ENCODE peak calls at places on chromosomes 3 and 15, in eight cellular contexts. One of them, this sample, is unnamed.

GRCh38 chr3:115930922-115931321 is 307.6 kb downstream of the GAP43 start:
- DNase-seq in posterior cingulate gyrus: no peak
- DNase-seq in NCI-H1092 treated with DMSO at 0.1 percent for 48 hours: no peak
- DNase-seq in stimulated activated CD4-positive, alpha-beta T cell treated with anti-CD3 and anti-CD28 coated beads, Interleukin-1b, Interleukin-23, amount 100 ng/mL, for 24 hours: no peak
- DNase-seq in mammary epithelial cell: no peak
- DNase-seq in Peyer's patch: no peak
- DNase-seq in T-helper 1 cell: no peak
- DNase-seq in stimulated activated naive CD4-positive, alpha-beta T cell treated with Interleukin-2 at 50 U/mL for 16 hours: no peak
- DNase-seq in this sample: no peak

GRCh38 chr3:151869186-151869585 is 4.3 kb upstream of the SUCNR1 start:
- DNase-seq in posterior cingulate gyrus: no peak
- DNase-seq in NCI-H1092 treated with DMSO at 0.1 percent for 48 hours: no peak
- DNase-seq in stimulated activated CD4-positive, alpha-beta T cell treated with anti-CD3 and anti-CD28 coated beads, Interleukin-1b, Interleukin-23, amount 100 ng/mL, for 24 hours: no peak
- DNase-seq in mammary epithelial cell: no peak
- DNase-seq in Peyer's patch: no peak
- DNase-seq in T-helper 1 cell: no peak
- DNase-seq in stimulated activated naive CD4-positive, alpha-beta T cell treated with Interleukin-2 at 50 U/mL for 16 hours: no peak
- DNase-seq in this sample: no peak

GRCh38 chr3:58072046-58072445 is 63.8 kb downstream of the FLNB start:
- DNase-seq in posterior cingulate gyrus: no peak
- DNase-seq in NCI-H1092 treated with DMSO at 0.1 percent for 48 hours: no peak
- DNase-seq in stimulated activated CD4-positive, alpha-beta T cell treated with anti-CD3 and anti-CD28 coated beads, Interleukin-1b, Interleukin-23, amount 100 ng/mL, for 24 hours: no peak
- DNase-seq in mammary epithelial cell: no peak
- DNase-seq in Peyer's patch: no peak
- DNase-seq in T-helper 1 cell: no peak
- DNase-seq in stimulated activated naive CD4-positive, alpha-beta T cell treated with Interleukin-2 at 50 U/mL for 16 hours: no peak
- DNase-seq in this sample: no peak

GRCh38 chr3:197327701-197328100 is 29.3 kb upstream of the DLG1 start:
- DNase-seq in posterior cingulate gyrus: peak; percentile 13
- DNase-seq in NCI-H1092 treated with DMSO at 0.1 percent for 48 hours: no peak
- DNase-seq in stimulated activated CD4-positive, alpha-beta T cell treated with anti-CD3 and anti-CD28 coated beads, Interleukin-1b, Interleukin-23, amount 100 ng/mL, for 24 hours: no peak
- DNase-seq in mammary epithelial cell: peak; percentile 66
- DNase-seq in Peyer's patch: no peak
- DNase-seq in T-helper 1 cell: no peak
- DNase-seq in stimulated activated naive CD4-positive, alpha-beta T cell treated with Interleukin-2 at 50 U/mL for 16 hours: no peak
- DNase-seq in this sample: peak; percentile 31

GRCh38 chr3:178063475-178063874 is 472.8 kb upstream of the KCNMB2 start:
- DNase-seq in posterior cingulate gyrus: no peak
- DNase-seq in NCI-H1092 treated with DMSO at 0.1 percent for 48 hours: no peak
- DNase-seq in stimulated activated CD4-positive, alpha-beta T cell treated with anti-CD3 and anti-CD28 coated beads, Interleukin-1b, Interleukin-23, amount 100 ng/mL, for 24 hours: no peak
- DNase-seq in mammary epithelial cell: no peak
- DNase-seq in Peyer's patch: no peak
- DNase-seq in T-helper 1 cell: no peak
- DNase-seq in stimulated activated naive CD4-positive, alpha-beta T cell treated with Interleukin-2 at 50 U/mL for 16 hours: no peak
- DNase-seq in this sample: no peak

GRCh38 chr3:33980252-33980651 is 181.8 kb downstream of the PDCD6IP start:
- DNase-seq in posterior cingulate gyrus: no peak
- DNase-seq in NCI-H1092 treated with DMSO at 0.1 percent for 48 hours: peak; percentile 12
- DNase-seq in stimulated activated CD4-positive, alpha-beta T cell treated with anti-CD3 and anti-CD28 coated beads, Interleukin-1b, Interleukin-23, amount 100 ng/mL, for 24 hours: no peak
- DNase-seq in mammary epithelial cell: peak; percentile 63
- DNase-seq in Peyer's patch: no peak
- DNase-seq in T-helper 1 cell: no peak
- DNase-seq in stimulated activated naive CD4-positive, alpha-beta T cell treated with Interleukin-2 at 50 U/mL for 16 hours: no peak
- DNase-seq in this sample: no peak

GRCh38 chr3:72601983-72602382 is 246.3 kb downstream of the SHQ1 start:
- DNase-seq in posterior cingulate gyrus: no peak
- DNase-seq in NCI-H1092 treated with DMSO at 0.1 percent for 48 hours: no peak
- DNase-seq in stimulated activated CD4-positive, alpha-beta T cell treated with anti-CD3 and anti-CD28 coated beads, Interleukin-1b, Interleukin-23, amount 100 ng/mL, for 24 hours: no peak
- DNase-seq in mammary epithelial cell: no peak
- DNase-seq in Peyer's patch: no peak
- DNase-seq in T-helper 1 cell: no peak
- DNase-seq in stimulated activated naive CD4-positive, alpha-beta T cell treated with Interleukin-2 at 50 U/mL for 16 hours: no peak
- DNase-seq in this sample: no peak

GRCh38 chr15:69474291-69474690 is 21.7 kb downstream of the RPLP1 start:
- DNase-seq in posterior cingulate gyrus: no peak
- DNase-seq in NCI-H1092 treated with DMSO at 0.1 percent for 48 hours: no peak
- DNase-seq in stimulated activated CD4-positive, alpha-beta T cell treated with anti-CD3 and anti-CD28 coated beads, Interleukin-1b, Interleukin-23, amount 100 ng/mL, for 24 hours: no peak
- DNase-seq in mammary epithelial cell: peak; percentile 56
- DNase-seq in Peyer's patch: no peak
- DNase-seq in T-helper 1 cell: no peak
- DNase-seq in stimulated activated naive CD4-positive, alpha-beta T cell treated with Interleukin-2 at 50 U/mL for 16 hours: no peak
- DNase-seq in this sample: no peak

GRCh38 chr15:80059786-80060489 is 462 bp downstream of the ZFAND6 start:
- DNase-seq in posterior cingulate gyrus: peak; percentile 19
- DNase-seq in NCI-H1092 treated with DMSO at 0.1 percent for 48 hours: no peak
- DNase-seq in stimulated activated CD4-positive, alpha-beta T cell treated with anti-CD3 and anti-CD28 coated beads, Interleukin-1b, Interleukin-23, amount 100 ng/mL, for 24 hours: no peak
- DNase-seq in mammary epithelial cell: peak; percentile 52
- DNase-seq in Peyer's patch: no peak
- DNase-seq in T-helper 1 cell: peak; percentile 35
- DNase-seq in stimulated activated naive CD4-positive, alpha-beta T cell treated with Interleukin-2 at 50 U/mL for 16 hours: peak; percentile 59
- DNase-seq in this sample: no peak

GRCh38 chr3:144810150-144810549 is 838.5 kb downstream of the DIPK2A start:
- DNase-seq in posterior cingulate gyrus: no peak
- DNase-seq in NCI-H1092 treated with DMSO at 0.1 percent for 48 hours: no peak
- DNase-seq in stimulated activated CD4-positive, alpha-beta T cell treated with anti-CD3 and anti-CD28 coated beads, Interleukin-1b, Interleukin-23, amount 100 ng/mL, for 24 hours: no peak
- DNase-seq in mammary epithelial cell: no peak
- DNase-seq in Peyer's patch: no peak
- DNase-seq in T-helper 1 cell: no peak
- DNase-seq in stimulated activated naive CD4-positive, alpha-beta T cell treated with Interleukin-2 at 50 U/mL for 16 hours: no peak
- DNase-seq in this sample: no peak

GRCh38 chr3:12750223-12750622 is 8.8 kb downstream of the TMEM40 start:
- DNase-seq in posterior cingulate gyrus: peak; percentile 19
- DNase-seq in NCI-H1092 treated with DMSO at 0.1 percent for 48 hours: no peak
- DNase-seq in stimulated activated CD4-positive, alpha-beta T cell treated with anti-CD3 and anti-CD28 coated beads, Interleukin-1b, Interleukin-23, amount 100 ng/mL, for 24 hours: no peak
- DNase-seq in mammary epithelial cell: peak; percentile 76
- DNase-seq in Peyer's patch: no peak
- DNase-seq in T-helper 1 cell: no peak
- DNase-seq in stimulated activated naive CD4-positive, alpha-beta T cell treated with Interleukin-2 at 50 U/mL for 16 hours: no peak
- DNase-seq in this sample: no peak

GRCh38 chr3:34011171-34012101 is 213.0 kb downstream of the PDCD6IP start:
- DNase-seq in posterior cingulate gyrus: no peak
- DNase-seq in NCI-H1092 treated with DMSO at 0.1 percent for 48 hours: no peak
- DNase-seq in stimulated activated CD4-positive, alpha-beta T cell treated with anti-CD3 and anti-CD28 coated beads, Interleukin-1b, Interleukin-23, amount 100 ng/mL, for 24 hours: no peak
- DNase-seq in mammary epithelial cell: no peak
- DNase-seq in Peyer's patch: no peak
- DNase-seq in T-helper 1 cell: no peak
- DNase-seq in stimulated activated naive CD4-positive, alpha-beta T cell treated with Interleukin-2 at 50 U/mL for 16 hours: no peak
- DNase-seq in this sample: no peak

GRCh38 chr15:41180206-41180789 is 50.3 kb downstream of the EXD1 start:
- DNase-seq in posterior cingulate gyrus: no peak
- DNase-seq in NCI-H1092 treated with DMSO at 0.1 percent for 48 hours: no peak
- DNase-seq in stimulated activated CD4-positive, alpha-beta T cell treated with anti-CD3 and anti-CD28 coated beads, Interleukin-1b, Interleukin-23, amount 100 ng/mL, for 24 hours: no peak
- DNase-seq in mammary epithelial cell: no peak
- DNase-seq in Peyer's patch: no peak
- DNase-seq in T-helper 1 cell: no peak
- DNase-seq in stimulated activated naive CD4-positive, alpha-beta T cell treated with Interleukin-2 at 50 U/mL for 16 hours: no peak
- DNase-seq in this sample: no peak

GRCh38 chr3:192902481-192903023 is 15.1 kb downstream of the MB21D2 start:
- DNase-seq in posterior cingulate gyrus: no peak
- DNase-seq in NCI-H1092 treated with DMSO at 0.1 percent for 48 hours: no peak
- DNase-seq in stimulated activated CD4-positive, alpha-beta T cell treated with anti-CD3 and anti-CD28 coated beads, Interleukin-1b, Interleukin-23, amount 100 ng/mL, for 24 hours: no peak
- DNase-seq in mammary epithelial cell: no peak
- DNase-seq in Peyer's patch: peak; percentile 87
- DNase-seq in T-helper 1 cell: no peak
- DNase-seq in stimulated activated naive CD4-positive, alpha-beta T cell treated with Interleukin-2 at 50 U/mL for 16 hours: no peak
- DNase-seq in this sample: no peak

GRCh38 chr15:70478251-70478990 is 284.9 kb downstream of the UACA start:
- DNase-seq in posterior cingulate gyrus: no peak
- DNase-seq in NCI-H1092 treated with DMSO at 0.1 percent for 48 hours: no peak
- DNase-seq in stimulated activated CD4-positive, alpha-beta T cell treated with anti-CD3 and anti-CD28 coated beads, Interleukin-1b, Interleukin-23, amount 100 ng/mL, for 24 hours: no peak
- DNase-seq in mammary epithelial cell: no peak
- DNase-seq in Peyer's patch: peak; percentile 76
- DNase-seq in T-helper 1 cell: no peak
- DNase-seq in stimulated activated naive CD4-positive, alpha-beta T cell treated with Interleukin-2 at 50 U/mL for 16 hours: no peak
- DNase-seq in this sample: peak; percentile 23

GRCh38 chr3:14789221-14789620 is 29.5 kb upstream of the FGD5 start:
- DNase-seq in posterior cingulate gyrus: no peak
- DNase-seq in NCI-H1092 treated with DMSO at 0.1 percent for 48 hours: no peak
- DNase-seq in stimulated activated CD4-positive, alpha-beta T cell treated with anti-CD3 and anti-CD28 coated beads, Interleukin-1b, Interleukin-23, amount 100 ng/mL, for 24 hours: no peak
- DNase-seq in mammary epithelial cell: no peak
- DNase-seq in Peyer's patch: no peak
- DNase-seq in T-helper 1 cell: no peak
- DNase-seq in stimulated activated naive CD4-positive, alpha-beta T cell treated with Interleukin-2 at 50 U/mL for 16 hours: no peak
- DNase-seq in this sample: no peak

GRCh38 chr3:53994986-53995385 is 103.3 kb upstream of the SELENOK start:
- DNase-seq in posterior cingulate gyrus: peak; percentile 19
- DNase-seq in NCI-H1092 treated with DMSO at 0.1 percent for 48 hours: no peak
- DNase-seq in stimulated activated CD4-positive, alpha-beta T cell treated with anti-CD3 and anti-CD28 coated beads, Interleukin-1b, Interleukin-23, amount 100 ng/mL, for 24 hours: no peak
- DNase-seq in mammary epithelial cell: no peak
- DNase-seq in Peyer's patch: no peak
- DNase-seq in T-helper 1 cell: no peak
- DNase-seq in stimulated activated naive CD4-positive, alpha-beta T cell treated with Interleukin-2 at 50 U/mL for 16 hours: no peak
- DNase-seq in this sample: no peak

GRCh38 chr15:51935466-51936118 is 36.0 kb downstream of the LEO1 start:
- DNase-seq in posterior cingulate gyrus: no peak
- DNase-seq in NCI-H1092 treated with DMSO at 0.1 percent for 48 hours: no peak
- DNase-seq in stimulated activated CD4-positive, alpha-beta T cell treated with anti-CD3 and anti-CD28 coated beads, Interleukin-1b, Interleukin-23, amount 100 ng/mL, for 24 hours: no peak
- DNase-seq in mammary epithelial cell: no peak
- DNase-seq in Peyer's patch: no peak
- DNase-seq in T-helper 1 cell: no peak
- DNase-seq in stimulated activated naive CD4-positive, alpha-beta T cell treated with Interleukin-2 at 50 U/mL for 16 hours: no peak
- DNase-seq in this sample: no peak

GRCh38 chr3:138833908-138834358 is 795 bp downstream of the PIK3CB start:
- DNase-seq in posterior cingulate gyrus: peak; percentile 12
- DNase-seq in NCI-H1092 treated with DMSO at 0.1 percent for 48 hours: no peak
- DNase-seq in stimulated activated CD4-positive, alpha-beta T cell treated with anti-CD3 and anti-CD28 coated beads, Interleukin-1b, Interleukin-23, amount 100 ng/mL, for 24 hours: no peak
- DNase-seq in mammary epithelial cell: peak; percentile 39
- DNase-seq in Peyer's patch: peak; percentile 49
- DNase-seq in T-helper 1 cell: no peak
- DNase-seq in stimulated activated naive CD4-positive, alpha-beta T cell treated with Interleukin-2 at 50 U/mL for 16 hours: no peak
- DNase-seq in this sample: peak; percentile 28

GRCh38 chr15:36501063-36501678 is 78.3 kb upstream of the CDIN1 start:
- DNase-seq in posterior cingulate gyrus: no peak
- DNase-seq in NCI-H1092 treated with DMSO at 0.1 percent for 48 hours: peak; percentile 38
- DNase-seq in stimulated activated CD4-positive, alpha-beta T cell treated with anti-CD3 and anti-CD28 coated beads, Interleukin-1b, Interleukin-23, amount 100 ng/mL, for 24 hours: no peak
- DNase-seq in mammary epithelial cell: peak; percentile 63
- DNase-seq in Peyer's patch: no peak
- DNase-seq in T-helper 1 cell: no peak
- DNase-seq in stimulated activated naive CD4-positive, alpha-beta T cell treated with Interleukin-2 at 50 U/mL for 16 hours: no peak
- DNase-seq in this sample: peak; percentile 22

GRCh38 chr3:64214002-64214696 is 11.1 kb downstream of the PRICKLE2 start:
- DNase-seq in posterior cingulate gyrus: no peak
- DNase-seq in NCI-H1092 treated with DMSO at 0.1 percent for 48 hours: peak; percentile 1
- DNase-seq in stimulated activated CD4-positive, alpha-beta T cell treated with anti-CD3 and anti-CD28 coated beads, Interleukin-1b, Interleukin-23, amount 100 ng/mL, for 24 hours: no peak
- DNase-seq in mammary epithelial cell: peak; percentile 67
- DNase-seq in Peyer's patch: no peak
- DNase-seq in T-helper 1 cell: no peak
- DNase-seq in stimulated activated naive CD4-positive, alpha-beta T cell treated with Interleukin-2 at 50 U/mL for 16 hours: no peak
- DNase-seq in this sample: no peak

GRCh38 chr3:127213381-127213918 is 20.5 kb downstream of the PRR23E start:
- DNase-seq in posterior cingulate gyrus: no peak
- DNase-seq in NCI-H1092 treated with DMSO at 0.1 percent for 48 hours: no peak
- DNase-seq in stimulated activated CD4-positive, alpha-beta T cell treated with anti-CD3 and anti-CD28 coated beads, Interleukin-1b, Interleukin-23, amount 100 ng/mL, for 24 hours: no peak
- DNase-seq in mammary epithelial cell: no peak
- DNase-seq in Peyer's patch: no peak
- DNase-seq in T-helper 1 cell: no peak
- DNase-seq in stimulated activated naive CD4-positive, alpha-beta T cell treated with Interleukin-2 at 50 U/mL for 16 hours: no peak
- DNase-seq in this sample: no peak

GRCh38 chr3:188834349-188834748 is 337.4 kb upstream of the TPRG1 start:
- DNase-seq in posterior cingulate gyrus: no peak
- DNase-seq in NCI-H1092 treated with DMSO at 0.1 percent for 48 hours: no peak
- DNase-seq in stimulated activated CD4-positive, alpha-beta T cell treated with anti-CD3 and anti-CD28 coated beads, Interleukin-1b, Interleukin-23, amount 100 ng/mL, for 24 hours: no peak
- DNase-seq in mammary epithelial cell: no peak
- DNase-seq in Peyer's patch: no peak
- DNase-seq in T-helper 1 cell: no peak
- DNase-seq in stimulated activated naive CD4-positive, alpha-beta T cell treated with Interleukin-2 at 50 U/mL for 16 hours: no peak
- DNase-seq in this sample: no peak

GRCh38 chr15:99050328-99050980 is 42.9 kb upstream of the PGPEP1L start:
- DNase-seq in posterior cingulate gyrus: no peak
- DNase-seq in NCI-H1092 treated with DMSO at 0.1 percent for 48 hours: no peak
- DNase-seq in stimulated activated CD4-positive, alpha-beta T cell treated with anti-CD3 and anti-CD28 coated beads, Interleukin-1b, Interleukin-23, amount 100 ng/mL, for 24 hours: no peak
- DNase-seq in mammary epithelial cell: no peak
- DNase-seq in Peyer's patch: no peak
- DNase-seq in T-helper 1 cell: no peak
- DNase-seq in stimulated activated naive CD4-positive, alpha-beta T cell treated with Interleukin-2 at 50 U/mL for 16 hours: no peak
- DNase-seq in this sample: no peak

GRCh38 chr15:71120428-71120944 is 5.2 kb downstream of the THSD4 start:
- DNase-seq in posterior cingulate gyrus: no peak
- DNase-seq in NCI-H1092 treated with DMSO at 0.1 percent for 48 hours: no peak
- DNase-seq in stimulated activated CD4-positive, alpha-beta T cell treated with anti-CD3 and anti-CD28 coated beads, Interleukin-1b, Interleukin-23, amount 100 ng/mL, for 24 hours: no peak
- DNase-seq in mammary epithelial cell: no peak
- DNase-seq in Peyer's patch: no peak
- DNase-seq in T-helper 1 cell: no peak
- DNase-seq in stimulated activated naive CD4-positive, alpha-beta T cell treated with Interleukin-2 at 50 U/mL for 16 hours: no peak
- DNase-seq in this sample: no peak

GRCh38 chr3:43783987-43784639 is 93.4 kb downstream of the ABHD5 start:
- DNase-seq in posterior cingulate gyrus: no peak
- DNase-seq in NCI-H1092 treated with DMSO at 0.1 percent for 48 hours: no peak
- DNase-seq in stimulated activated CD4-positive, alpha-beta T cell treated with anti-CD3 and anti-CD28 coated beads, Interleukin-1b, Interleukin-23, amount 100 ng/mL, for 24 hours: no peak
- DNase-seq in mammary epithelial cell: no peak
- DNase-seq in Peyer's patch: no peak
- DNase-seq in T-helper 1 cell: no peak
- DNase-seq in stimulated activated naive CD4-positive, alpha-beta T cell treated with Interleukin-2 at 50 U/mL for 16 hours: no peak
- DNase-seq in this sample: no peak

GRCh38 chr3:25428003-25428861 is at the start of gene RARB:
- DNase-seq in posterior cingulate gyrus: peak; percentile 60
- DNase-seq in NCI-H1092 treated with DMSO at 0.1 percent for 48 hours: peak; percentile 40
- DNase-seq in stimulated activated CD4-positive, alpha-beta T cell treated with anti-CD3 and anti-CD28 coated beads, Interleukin-1b, Interleukin-23, amount 100 ng/mL, for 24 hours: no peak
- DNase-seq in mammary epithelial cell: peak; percentile 90
- DNase-seq in Peyer's patch: peak; percentile 72
- DNase-seq in T-helper 1 cell: no peak
- DNase-seq in stimulated activated naive CD4-positive, alpha-beta T cell treated with Interleukin-2 at 50 U/mL for 16 hours: no peak
- DNase-seq in this sample: peak; percentile 41

GRCh38 chr15:44081223-44082013 is 113.7 kb downstream of the FRMD5 start:
- DNase-seq in posterior cingulate gyrus: no peak
- DNase-seq in NCI-H1092 treated with DMSO at 0.1 percent for 48 hours: no peak
- DNase-seq in stimulated activated CD4-positive, alpha-beta T cell treated with anti-CD3 and anti-CD28 coated beads, Interleukin-1b, Interleukin-23, amount 100 ng/mL, for 24 hours: no peak
- DNase-seq in mammary epithelial cell: peak; percentile 39
- DNase-seq in Peyer's patch: no peak
- DNase-seq in T-helper 1 cell: no peak
- DNase-seq in stimulated activated naive CD4-positive, alpha-beta T cell treated with Interleukin-2 at 50 U/mL for 16 hours: no peak
- DNase-seq in this sample: no peak

GRCh38 chr15:101201411-101202174 is 50.3 kb downstream of the CHSY1 start:
- DNase-seq in posterior cingulate gyrus: peak; percentile 84
- DNase-seq in NCI-H1092 treated with DMSO at 0.1 percent for 48 hours: no peak
- DNase-seq in stimulated activated CD4-positive, alpha-beta T cell treated with anti-CD3 and anti-CD28 coated beads, Interleukin-1b, Interleukin-23, amount 100 ng/mL, for 24 hours: no peak
- DNase-seq in mammary epithelial cell: peak; percentile 94
- DNase-seq in Peyer's patch: peak; percentile 82
- DNase-seq in T-helper 1 cell: no peak
- DNase-seq in stimulated activated naive CD4-positive, alpha-beta T cell treated with Interleukin-2 at 50 U/mL for 16 hours: no peak
- DNase-seq in this sample: peak; percentile 59

GRCh38 chr3:5264896-5265770 is 77.6 kb downstream of the EDEM1 start:
- DNase-seq in posterior cingulate gyrus: no peak
- DNase-seq in NCI-H1092 treated with DMSO at 0.1 percent for 48 hours: no peak
- DNase-seq in stimulated activated CD4-positive, alpha-beta T cell treated with anti-CD3 and anti-CD28 coated beads, Interleukin-1b, Interleukin-23, amount 100 ng/mL, for 24 hours: no peak
- DNase-seq in mammary epithelial cell: no peak
- DNase-seq in Peyer's patch: no peak
- DNase-seq in T-helper 1 cell: no peak
- DNase-seq in stimulated activated naive CD4-positive, alpha-beta T cell treated with Interleukin-2 at 50 U/mL for 16 hours: no peak
- DNase-seq in this sample: no peak

GRCh38 chr3:77321646-77322045 is 281.7 kb downstream of the ROBO2 start:
- DNase-seq in posterior cingulate gyrus: no peak
- DNase-seq in NCI-H1092 treated with DMSO at 0.1 percent for 48 hours: no peak
- DNase-seq in stimulated activated CD4-positive, alpha-beta T cell treated with anti-CD3 and anti-CD28 coated beads, Interleukin-1b, Interleukin-23, amount 100 ng/mL, for 24 hours: no peak
- DNase-seq in mammary epithelial cell: peak; percentile 2
- DNase-seq in Peyer's patch: no peak
- DNase-seq in T-helper 1 cell: no peak
- DNase-seq in stimulated activated naive CD4-positive, alpha-beta T cell treated with Interleukin-2 at 50 U/mL for 16 hours: no peak
- DNase-seq in this sample: no peak

GRCh38 chr3:154775821-154776548 is 304.1 kb upstream of the MME start:
- DNase-seq in posterior cingulate gyrus: no peak
- DNase-seq in NCI-H1092 treated with DMSO at 0.1 percent for 48 hours: no peak
- DNase-seq in stimulated activated CD4-positive, alpha-beta T cell treated with anti-CD3 and anti-CD28 coated beads, Interleukin-1b, Interleukin-23, amount 100 ng/mL, for 24 hours: no peak
- DNase-seq in mammary epithelial cell: no peak
- DNase-seq in Peyer's patch: no peak
- DNase-seq in T-helper 1 cell: no peak
- DNase-seq in stimulated activated naive CD4-positive, alpha-beta T cell treated with Interleukin-2 at 50 U/mL for 16 hours: no peak
- DNase-seq in this sample: no peak

GRCh38 chr3:188901126-188901525 is 270.6 kb upstream of the TPRG1 start:
- DNase-seq in posterior cingulate gyrus: no peak
- DNase-seq in NCI-H1092 treated with DMSO at 0.1 percent for 48 hours: no peak
- DNase-seq in stimulated activated CD4-positive, alpha-beta T cell treated with anti-CD3 and anti-CD28 coated beads, Interleukin-1b, Interleukin-23, amount 100 ng/mL, for 24 hours: no peak
- DNase-seq in mammary epithelial cell: peak; percentile 23
- DNase-seq in Peyer's patch: no peak
- DNase-seq in T-helper 1 cell: no peak
- DNase-seq in stimulated activated naive CD4-positive, alpha-beta T cell treated with Interleukin-2 at 50 U/mL for 16 hours: no peak
- DNase-seq in this sample: no peak

GRCh38 chr3:82558081-82558480 is 796.6 kb upstream of the GBE1 start:
- DNase-seq in posterior cingulate gyrus: no peak
- DNase-seq in NCI-H1092 treated with DMSO at 0.1 percent for 48 hours: no peak
- DNase-seq in stimulated activated CD4-positive, alpha-beta T cell treated with anti-CD3 and anti-CD28 coated beads, Interleukin-1b, Interleukin-23, amount 100 ng/mL, for 24 hours: no peak
- DNase-seq in mammary epithelial cell: no peak
- DNase-seq in Peyer's patch: no peak
- DNase-seq in T-helper 1 cell: no peak
- DNase-seq in stimulated activated naive CD4-positive, alpha-beta T cell treated with Interleukin-2 at 50 U/mL for 16 hours: no peak
- DNase-seq in this sample: no peak